ENCODE peak calls at places on chromosome 14, in six cellular contexts. One of them, this sample, is unnamed.

GRCh38 chr14:101177301-101178055 is 274.0 kb upstream of the RTL1 start:
- DNase-seq in activated CD4-positive, alpha-beta T cell treated with anti-CD3 and anti-CD28 coated beads, Interleukin-2, amount 50 U/mL, for 24 hours: no peak
- DNase-seq in HEK293T: no peak
- DNase-seq in left ventricle myocardium inferior: no peak
- DNase-seq in activated T-helper 1 cell treated with anti-CD3 and anti-CD28 coated beads, Interleukin-2, amount 50 U/mL, for 16 hours: no peak
- DNase-seq in stimulated activated CD4-positive, alpha-beta T cell treated with anti-CD3 and anti-CD28 coated beads, Interleukin-1b, Interleukin-23, amount 100 ng/mL, for 48 hours: no peak
- DNase-seq in this sample: no peak

GRCh38 chr14:32298346-32298745 is 30.8 kb upstream of the AKAP6 start:
- DNase-seq in left ventricle myocardium inferior: no peak
- DNase-seq in HEK293T: no peak
- DNase-seq in stimulated activated CD4-positive, alpha-beta T cell treated with anti-CD3 and anti-CD28 coated beads, Interleukin-1b, Interleukin-23, amount 100 ng/mL, for 48 hours: no peak
- DNase-seq in activated T-helper 1 cell treated with anti-CD3 and anti-CD28 coated beads, Interleukin-2, amount 50 U/mL, for 16 hours: no peak
- DNase-seq in activated CD4-positive, alpha-beta T cell treated with anti-CD3 and anti-CD28 coated beads, Interleukin-2, amount 50 U/mL, for 24 hours: no peak
- DNase-seq in this sample: no peak

GRCh38 chr14:103973354-103973753 is 31.0 kb upstream of the RD3L start:
- DNase-seq in activated T-helper 1 cell treated with anti-CD3 and anti-CD28 coated beads, Interleukin-2, amount 50 U/mL, for 16 hours: no peak
- DNase-seq in activated CD4-positive, alpha-beta T cell treated with anti-CD3 and anti-CD28 coated beads, Interleukin-2, amount 50 U/mL, for 24 hours: no peak
- DNase-seq in stimulated activated CD4-positive, alpha-beta T cell treated with anti-CD3 and anti-CD28 coated beads, Interleukin-1b, Interleukin-23, amount 100 ng/mL, for 48 hours: no peak
- DNase-seq in HEK293T: no peak
- DNase-seq in left ventricle myocardium inferior: no peak
- DNase-seq in this sample: no peak

GRCh38 chr14:64465856-64466554 is 706 bp downstream of the AKAP5 start:
- DNase-seq in stimulated activated CD4-positive, alpha-beta T cell treated with anti-CD3 and anti-CD28 coated beads, Interleukin-1b, Interleukin-23, amount 100 ng/mL, for 48 hours: no peak
- DNase-seq in activated CD4-positive, alpha-beta T cell treated with anti-CD3 and anti-CD28 coated beads, Interleukin-2, amount 50 U/mL, for 24 hours: no peak
- DNase-seq in activated T-helper 1 cell treated with anti-CD3 and anti-CD28 coated beads, Interleukin-2, amount 50 U/mL, for 16 hours: no peak
- DNase-seq in left ventricle myocardium inferior: no peak
- DNase-seq in HEK293T: peak
- DNase-seq in this sample: no peak

GRCh38 chr14:50085570-50086315 is 30.6 kb downstream of the VCPKMT start:
- DNase-seq in left ventricle myocardium inferior: no peak
- DNase-seq in activated T-helper 1 cell treated with anti-CD3 and anti-CD28 coated beads, Interleukin-2, amount 50 U/mL, for 16 hours: no peak
- DNase-seq in activated CD4-positive, alpha-beta T cell treated with anti-CD3 and anti-CD28 coated beads, Interleukin-2, amount 50 U/mL, for 24 hours: no peak
- DNase-seq in HEK293T: no peak
- DNase-seq in stimulated activated CD4-positive, alpha-beta T cell treated with anti-CD3 and anti-CD28 coated beads, Interleukin-1b, Interleukin-23, amount 100 ng/mL, for 48 hours: peak
- DNase-seq in this sample: peak

GRCh38 chr14:88363624-88364023 is 21.8 kb upstream of the SPATA7 start:
- DNase-seq in stimulated activated CD4-positive, alpha-beta T cell treated with anti-CD3 and anti-CD28 coated beads, Interleukin-1b, Interleukin-23, amount 100 ng/mL, for 48 hours: no peak
- DNase-seq in activated T-helper 1 cell treated with anti-CD3 and anti-CD28 coated beads, Interleukin-2, amount 50 U/mL, for 16 hours: no peak
- DNase-seq in HEK293T: no peak
- DNase-seq in left ventricle myocardium inferior: no peak
- DNase-seq in activated CD4-positive, alpha-beta T cell treated with anti-CD3 and anti-CD28 coated beads, Interleukin-2, amount 50 U/mL, for 24 hours: no peak
- DNase-seq in this sample: no peak

GRCh38 chr14:22664261-22664660 is 20.1 kb upstream of the OR6J1 start:
- DNase-seq in stimulated activated CD4-positive, alpha-beta T cell treated with anti-CD3 and anti-CD28 coated beads, Interleukin-1b, Interleukin-23, amount 100 ng/mL, for 48 hours: no peak
- DNase-seq in activated T-helper 1 cell treated with anti-CD3 and anti-CD28 coated beads, Interleukin-2, amount 50 U/mL, for 16 hours: no peak
- DNase-seq in HEK293T: peak
- DNase-seq in activated CD4-positive, alpha-beta T cell treated with anti-CD3 and anti-CD28 coated beads, Interleukin-2, amount 50 U/mL, for 24 hours: no peak
- DNase-seq in left ventricle myocardium inferior: no peak
- DNase-seq in this sample: no peak

GRCh38 chr14:55477680-55478079 is 37.3 kb upstream of the TBPL2 start:
- DNase-seq in HEK293T: no peak
- DNase-seq in stimulated activated CD4-positive, alpha-beta T cell treated with anti-CD3 and anti-CD28 coated beads, Interleukin-1b, Interleukin-23, amount 100 ng/mL, for 48 hours: no peak
- DNase-seq in activated CD4-positive, alpha-beta T cell treated with anti-CD3 and anti-CD28 coated beads, Interleukin-2, amount 50 U/mL, for 24 hours: no peak
- DNase-seq in left ventricle myocardium inferior: peak
- DNase-seq in activated T-helper 1 cell treated with anti-CD3 and anti-CD28 coated beads, Interleukin-2, amount 50 U/mL, for 16 hours: no peak
- DNase-seq in this sample: no peak

GRCh38 chr14:25381498-25381897 is 331.6 kb upstream of the STXBP6 start:
- DNase-seq in activated T-helper 1 cell treated with anti-CD3 and anti-CD28 coated beads, Interleukin-2, amount 50 U/mL, for 16 hours: no peak
- DNase-seq in stimulated activated CD4-positive, alpha-beta T cell treated with anti-CD3 and anti-CD28 coated beads, Interleukin-1b, Interleukin-23, amount 100 ng/mL, for 48 hours: no peak
- DNase-seq in activated CD4-positive, alpha-beta T cell treated with anti-CD3 and anti-CD28 coated beads, Interleukin-2, amount 50 U/mL, for 24 hours: no peak
- DNase-seq in left ventricle myocardium inferior: no peak
- DNase-seq in HEK293T: peak
- DNase-seq in this sample: no peak

GRCh38 chr14:22112004-22112403 is 438.4 kb upstream of the OR4E1 start:
- DNase-seq in left ventricle myocardium inferior: no peak
- DNase-seq in activated CD4-positive, alpha-beta T cell treated with anti-CD3 and anti-CD28 coated beads, Interleukin-2, amount 50 U/mL, for 24 hours: peak
- DNase-seq in activated T-helper 1 cell treated with anti-CD3 and anti-CD28 coated beads, Interleukin-2, amount 50 U/mL, for 16 hours: peak
- DNase-seq in HEK293T: peak
- DNase-seq in stimulated activated CD4-positive, alpha-beta T cell treated with anti-CD3 and anti-CD28 coated beads, Interleukin-1b, Interleukin-23, amount 100 ng/mL, for 48 hours: peak
- DNase-seq in this sample: peak

GRCh38 chr14:63881926-63882325 is 29.1 kb downstream of the SYNE2 start:
- DNase-seq in activated CD4-positive, alpha-beta T cell treated with anti-CD3 and anti-CD28 coated beads, Interleukin-2, amount 50 U/mL, for 24 hours: no peak
- DNase-seq in HEK293T: no peak
- DNase-seq in left ventricle myocardium inferior: no peak
- DNase-seq in stimulated activated CD4-positive, alpha-beta T cell treated with anti-CD3 and anti-CD28 coated beads, Interleukin-1b, Interleukin-23, amount 100 ng/mL, for 48 hours: no peak
- DNase-seq in activated T-helper 1 cell treated with anti-CD3 and anti-CD28 coated beads, Interleukin-2, amount 50 U/mL, for 16 hours: no peak
- DNase-seq in this sample: no peak

GRCh38 chr14:35806006-35806907 is 2.8 kb downstream of the RALGAPA1 start:
- DNase-seq in left ventricle myocardium inferior: no peak
- DNase-seq in activated T-helper 1 cell treated with anti-CD3 and anti-CD28 coated beads, Interleukin-2, amount 50 U/mL, for 16 hours: no peak
- DNase-seq in activated CD4-positive, alpha-beta T cell treated with anti-CD3 and anti-CD28 coated beads, Interleukin-2, amount 50 U/mL, for 24 hours: no peak
- DNase-seq in stimulated activated CD4-positive, alpha-beta T cell treated with anti-CD3 and anti-CD28 coated beads, Interleukin-1b, Interleukin-23, amount 100 ng/mL, for 48 hours: no peak
- DNase-seq in HEK293T: no peak
- DNase-seq in this sample: no peak

GRCh38 chr14:24858684-24859083 is 191.3 kb downstream of the STXBP6 start:
- DNase-seq in left ventricle myocardium inferior: no peak
- DNase-seq in stimulated activated CD4-positive, alpha-beta T cell treated with anti-CD3 and anti-CD28 coated beads, Interleukin-1b, Interleukin-23, amount 100 ng/mL, for 48 hours: no peak
- DNase-seq in activated T-helper 1 cell treated with anti-CD3 and anti-CD28 coated beads, Interleukin-2, amount 50 U/mL, for 16 hours: no peak
- DNase-seq in activated CD4-positive, alpha-beta T cell treated with anti-CD3 and anti-CD28 coated beads, Interleukin-2, amount 50 U/mL, for 24 hours: no peak
- DNase-seq in HEK293T: no peak
- DNase-seq in this sample: no peak

GRCh38 chr14:21352587-21352986 is 31.2 kb downstream of the SUPT16H start:
- DNase-seq in left ventricle myocardium inferior: no peak
- DNase-seq in activated CD4-positive, alpha-beta T cell treated with anti-CD3 and anti-CD28 coated beads, Interleukin-2, amount 50 U/mL, for 24 hours: no peak
- DNase-seq in HEK293T: no peak
- DNase-seq in stimulated activated CD4-positive, alpha-beta T cell treated with anti-CD3 and anti-CD28 coated beads, Interleukin-1b, Interleukin-23, amount 100 ng/mL, for 48 hours: no peak
- DNase-seq in activated T-helper 1 cell treated with anti-CD3 and anti-CD28 coated beads, Interleukin-2, amount 50 U/mL, for 16 hours: no peak
- DNase-seq in this sample: no peak

GRCh38 chr14:92323031-92323915 is at the start of gene SLC24A4:
- DNase-seq in stimulated activated CD4-positive, alpha-beta T cell treated with anti-CD3 and anti-CD28 coated beads, Interleukin-1b, Interleukin-23, amount 100 ng/mL, for 48 hours: no peak
- DNase-seq in activated CD4-positive, alpha-beta T cell treated with anti-CD3 and anti-CD28 coated beads, Interleukin-2, amount 50 U/mL, for 24 hours: no peak
- DNase-seq in HEK293T: peak
- DNase-seq in activated T-helper 1 cell treated with anti-CD3 and anti-CD28 coated beads, Interleukin-2, amount 50 U/mL, for 16 hours: no peak
- DNase-seq in left ventricle myocardium inferior: no peak
- DNase-seq in this sample: no peak

GRCh38 chr14:103436533-103436932 is 51.3 kb downstream of the MARK3 start:
- DNase-seq in left ventricle myocardium inferior: no peak
- DNase-seq in activated T-helper 1 cell treated with anti-CD3 and anti-CD28 coated beads, Interleukin-2, amount 50 U/mL, for 16 hours: no peak
- DNase-seq in HEK293T: no peak
- DNase-seq in stimulated activated CD4-positive, alpha-beta T cell treated with anti-CD3 and anti-CD28 coated beads, Interleukin-1b, Interleukin-23, amount 100 ng/mL, for 48 hours: no peak
- DNase-seq in activated CD4-positive, alpha-beta T cell treated with anti-CD3 and anti-CD28 coated beads, Interleukin-2, amount 50 U/mL, for 24 hours: no peak
- DNase-seq in this sample: no peak

This sample was measured in activated CD4-positive, alpha-beta memory T cell treated with anti-CD3 and anti-CD28 coated beads for 36 hours.